ENCODE peak calls at places on chromosome 16, in four cellular contexts. J is neural crest cell, V is neural progenitor cell, F is fibroblast of pulmonary artery. I is an unnamed sample.

GRCh38 chr16:30184430-30185140 is 1.2 kb downstream of the CORO1A start:
- DNase-seq in F (no peak), V (no peak), J (no peak), I (no peak)

GRCh38 chr16:51881731-51882130 is 665.2 kb downstream of the TOX3 start:
- DNase-seq in F (peak), V (no peak), J (no peak), I (no peak)

GRCh38 chr16:2884041-2884451 is 1.0 kb downstream of the FLYWCH2 start:
- DNase-seq in J (no peak), F (peak), V (no peak), I (no peak)

GRCh38 chr16:83899272-83899897 is 470 bp downstream of the MLYCD start:
- DNase-seq in F (peak), J (peak), V (peak), I (peak)

GRCh38 chr16:68901910-68902309 is 58.6 kb downstream of the TANGO6 start:
- DNase-seq in F (peak), V (no peak), J (no peak), I (no peak)

GRCh38 chr16:29151317-29151716 is 166.5 kb downstream of the LAT start:
- DNase-seq in F (no peak), V (no peak), J (no peak), I (no peak)

GRCh38 chr16:57531253-57531575 is 5.2 kb downstream of the CCDC102A start:
- DNase-seq in J (no peak), F (no peak), V (no peak), I (no peak)

GRCh38 chr16:53059672-53060071 is 4.9 kb downstream of the CHD9 start:
- DNase-seq in V (no peak), F (no peak), J (no peak), I (no peak)

GRCh38 chr16:87384162-87384999 is 805 bp upstream of the FBXO31 start:
- DNase-seq in J (no peak), F (no peak), V (no peak), I (peak)

GRCh38 chr16:24820522-24820921 is 25.2 kb upstream of the SLC5A11 start:
- DNase-seq in F (peak), V (no peak), J (no peak), I (no peak)

GRCh38 chr16:77158293-77158692 is 32.7 kb upstream of the MON1B start:
- DNase-seq in J (no peak), F (no peak), V (no peak), I (no peak)

GRCh38 chr16:27579086-27579980 is 29.4 kb downstream of the KATNIP start:
- DNase-seq in F (peak), J (no peak), V (no peak), I (no peak)

GRCh38 chr16:67173808-67174705 is 3.7 kb downstream of the NOL3 start:
- DNase-seq in J (peak), F (peak), V (peak), I (peak)

GRCh38 chr16:88453621-88454314 is 688 bp downstream of the ZFPM1 start:
- DNase-seq in J (no peak), V (peak), F (no peak), I (no peak)

GRCh38 chr16:89490386-89491237 is at the start of gene ANKRD11:
- DNase-seq in F (peak), V (peak), J (peak), I (peak)

GRCh38 chr16:67653131-67654068 is 6.7 kb downstream of the ACD start:
- DNase-seq in J (no peak), F (no peak), V (peak), I (peak)

GRCh38 chr16:89115216-89115949 is 21.7 kb downstream of the ACSF3 start:
- DNase-seq in J (no peak), F (peak), V (no peak), I (peak)

GRCh38 chr16:27455700-27456099 is 53.7 kb downstream of the IL21R start:
- DNase-seq in F (peak), V (no peak), J (no peak), I (no peak)

GRCh38 chr16:9332574-9333148 is 241.2 kb downstream of the HAPSTR1 start:
- DNase-seq in J (no peak), V (no peak), F (no peak), I (no peak)

GRCh38 chr16:77896357-77896972 is 108.1 kb downstream of the VAT1L start:
- DNase-seq in V (peak), F (no peak), J (no peak), I (no peak)

GRCh38 chr16:84357191-84357651 is 11.1 kb upstream of the ATP2C2 start:
- DNase-seq in F (no peak), J (no peak), V (no peak), I (no peak)

GRCh38 chr16:20899503-20900298 is 457 bp downstream of the DCUN1D3 start:
- DNase-seq in F (no peak), V (no peak), J (peak), I (no peak)

GRCh38 chr16:24839347-24839972 is 6.3 kb upstream of the SLC5A11 start:
- DNase-seq in V (no peak), J (no peak), F (no peak), I (no peak)

GRCh38 chr16:77951788-77952187 is 70.6 kb upstream of the CLEC3A start:
- DNase-seq in J (no peak), V (peak), F (no peak), I (no peak)

GRCh38 chr16:79468236-79468635 is 132.3 kb downstream of the MAF start:
- DNase-seq in V (no peak), F (no peak), J (no peak), I (no peak)

GRCh38 chr16:29845656-29846055 is 17.4 kb downstream of the CDIPT start:
- DNase-seq in F (no peak), J (no peak), V (no peak), I (no peak)

GRCh38 chr16:11094075-11094593 is 149.8 kb downstream of the CLEC16A start:
- DNase-seq in J (no peak), F (peak), V (no peak), I (no peak)

GRCh38 chr16:8869212-8869987 is 594 bp upstream of the CARHSP1 start:
- DNase-seq in F (no peak), J (no peak), V (peak), I (no peak)

GRCh38 chr16:2019919-2020831 is 590 bp downstream of the NPW start:
- DNase-seq in F (no peak), V (peak), J (no peak), I (no peak)

GRCh38 chr16:19831678-19832077 is 53.0 kb downstream of the GPRC5B start:
- DNase-seq in F (peak), J (no peak), V (no peak), I (no peak)

GRCh38 chr16:66523861-66524354 is 26.0 kb downstream of the TK2 start:
- DNase-seq in J (no peak), V (no peak), F (peak), I (no peak)

GRCh38 chr16:27383511-27384243 is 18.3 kb upstream of the IL21R start:
- DNase-seq in V (no peak), F (no peak), J (no peak), I (no peak)

GRCh38 chr16:63789603-63790002 is 1332.3 kb downstream of the CDH11 start:
- DNase-seq in F (peak), V (no peak), J (no peak), I (no peak)

GRCh38 chr16:5428932-5429331 is 331.3 kb upstream of the EEF2KMT start:
- DNase-seq in J (no peak), V (peak), F (no peak), I (no peak)

GRCh38 chr16:86568677-86569623 is 2.3 kb downstream of the FOXC2 start:
- DNase-seq in F (no peak), J (no peak), V (no peak), I (no peak)

GRCh38 chr16:46885960-46886763 is 2.0 kb downstream of the GPT2 start:
- DNase-seq in F (peak), V (peak), J (no peak), I (peak)

DNA sequence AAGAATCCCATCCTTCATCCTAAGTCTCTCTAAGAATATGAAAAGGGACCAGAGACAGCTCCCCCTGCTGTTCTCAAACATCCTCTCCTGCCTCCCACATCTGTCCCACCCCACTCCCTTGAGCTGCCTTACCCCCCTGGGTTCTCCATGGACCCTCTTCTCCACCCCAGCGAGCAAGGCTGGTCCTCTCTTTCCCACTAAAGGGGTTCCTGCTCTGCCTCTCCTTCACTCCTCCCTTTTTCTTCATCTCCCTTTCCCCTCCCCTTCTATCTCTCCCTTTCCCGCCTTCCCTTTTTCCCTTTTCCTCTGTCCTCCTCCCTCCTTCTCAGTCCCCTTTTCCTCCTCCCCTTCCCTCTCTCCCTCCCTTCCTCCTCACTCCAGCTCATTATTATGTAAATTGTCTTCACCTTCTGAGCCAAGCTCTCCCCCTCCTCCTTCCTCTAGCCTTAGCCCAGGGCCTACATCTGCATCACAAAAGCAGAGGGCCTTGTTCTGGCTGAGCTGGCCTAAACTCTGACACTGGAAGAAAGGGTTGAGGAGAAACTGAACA is 90.0 kb downstream of the GNAO1 start:
- DNase-seq in V (peak), J (peak), F (no peak), I (no peak)
- TF ChIP-seq CTCF in V (peak), J (peak), F (peak), I (no peak)

GRCh38 chr16:714079-714478 is 839 bp upstream of the METRN start:
- DNase-seq in F (no peak), J (no peak), V (no peak), I (no peak)

GRCh38 chr16:716250-716607 is 1.3 kb downstream of the METRN start:
- DNase-seq in J (peak), V (peak), F (peak), I (peak)

GRCh38 chr16:714558-715447 is at the start of gene METRN:
- DNase-seq in V (peak), J (peak), F (peak), I (peak)

GRCh38 chr16:716768-717325 is 1.9 kb downstream of the METRN start:
- DNase-seq in V (no peak), J (no peak), F (no peak), I (no peak)

DNA sequence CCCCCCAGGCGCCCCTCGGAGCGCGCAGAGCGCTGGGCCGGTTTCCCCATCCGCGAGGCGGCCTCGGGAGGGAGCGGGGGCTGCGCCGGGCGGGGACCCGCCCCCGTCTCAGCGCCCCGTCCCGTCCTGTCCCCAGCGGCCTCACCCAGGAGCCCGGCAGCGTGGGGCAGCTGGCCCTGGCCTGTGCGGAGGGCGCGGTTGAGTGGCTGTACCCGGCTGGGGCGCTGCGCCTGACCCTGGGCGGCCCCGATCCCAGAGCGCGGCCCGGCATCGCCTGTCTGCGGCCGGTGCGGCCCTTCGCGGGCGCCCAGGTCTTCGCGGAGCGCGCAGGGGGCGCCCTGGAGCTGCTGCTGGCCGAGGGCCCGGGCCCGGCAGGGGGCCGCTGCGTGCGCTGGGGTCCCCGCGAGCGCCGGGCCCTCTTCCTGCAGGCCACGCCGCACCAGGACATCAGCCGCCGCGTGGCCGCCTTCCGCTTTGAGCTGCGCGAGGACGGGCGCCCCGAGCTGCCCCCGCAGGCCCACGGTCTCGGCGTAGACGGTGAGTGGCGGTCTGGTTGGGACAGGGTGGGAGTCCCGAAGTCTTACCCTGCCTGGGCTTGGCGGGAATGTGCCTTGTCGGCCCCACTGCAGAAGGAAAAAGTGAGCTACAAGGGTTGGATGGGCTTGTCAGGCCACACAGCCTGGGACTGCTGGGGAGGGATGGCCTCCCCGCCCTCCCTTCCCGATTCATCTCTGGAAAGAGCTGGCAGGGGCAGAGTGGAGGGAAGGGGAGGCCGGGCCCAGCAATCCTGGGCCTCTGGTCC is 731 bp downstream of the METRN start:
- DNase-seq in J (no peak), F (no peak), V (peak), I (no peak)
- TF ChIP-seq CTCF in J (peak), F (no peak), V (peak), I (no peak)

DNA sequence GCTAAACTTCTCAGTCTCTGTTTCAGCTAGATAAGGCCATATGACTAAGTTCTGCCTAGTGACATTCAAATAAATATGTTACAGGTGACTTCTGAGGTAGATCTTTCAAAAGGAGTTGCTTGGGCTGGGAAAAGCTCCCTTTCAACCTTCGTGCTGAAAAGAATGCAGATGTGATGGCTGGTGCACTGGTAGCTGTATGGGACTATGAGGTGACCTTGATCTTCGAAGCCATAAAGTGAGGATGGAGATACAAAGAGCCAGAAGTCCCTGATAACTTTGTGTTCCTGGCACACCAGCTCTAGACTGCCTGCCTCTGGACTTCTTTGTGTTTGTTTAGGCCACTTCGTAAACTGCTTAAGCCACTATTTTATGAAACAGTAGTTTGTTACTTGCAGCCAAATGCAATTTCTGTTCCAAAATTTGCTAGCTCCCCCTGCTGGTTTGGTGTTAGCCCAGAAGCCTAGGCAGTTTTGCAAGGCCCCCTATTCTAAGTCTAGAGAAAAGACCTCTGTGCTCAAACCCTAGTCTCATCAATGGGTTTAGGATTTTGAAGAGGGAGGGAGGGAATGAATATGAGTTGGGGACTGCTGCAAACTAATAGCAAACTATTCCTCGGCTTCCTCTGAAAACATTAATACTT is 23.3 kb upstream of the ERCC4 start:
- DNase-seq in F (peak), V (no peak), J (no peak), I (no peak)
- TF ChIP-seq CTCF in F (peak), V (peak), J (peak), I (no peak)

GRCh38 chr16:71214771-71215381 is 15.6 kb downstream of the HYDIN start:
- DNase-seq in V (no peak), J (no peak), F (peak), I (no peak)
- TF ChIP-seq CTCF in V (peak), J (peak), F (no peak), I (peak)

I was measured in dorsolateral prefrontal cortex.